ENCODE peak calls at places on chromosome 17, in ten cellular contexts. One of them, this sample, is unnamed. For H3K4me1, the result is how much of the 10 kb centered on the place peaks cover.

GRCh38 chr17:53313746-53314145 is 509.0 kb upstream of the KIF2B start:
- DNase-seq in spleen: no peak
- DNase-seq in body of pancreas: no peak
- DNase-seq in gastrocnemius medialis: no peak
- DNase-seq in heart left ventricle: no peak
- DNase-seq in tibial nerve: no peak
- DNase-seq in ovary: no peak
- DNase-seq in adrenal gland: no peak
- DNase-seq in A549: no peak
- DNase-seq in upper lobe of left lung: no peak
- DNase-seq in this sample: no peak

GRCh38 chr17:32927724-32928526 is at the start of gene TMEM98:
- DNase-seq in gastrocnemius medialis: no peak
- DNase-seq in body of pancreas: peak
- DNase-seq in adrenal gland: no peak
- DNase-seq in A549: no peak
- DNase-seq in ovary: peak
- DNase-seq in heart left ventricle: no peak
- DNase-seq in tibial nerve: no peak
- DNase-seq in spleen: no peak
- DNase-seq in upper lobe of left lung: no peak
- DNase-seq in this sample: no peak

GRCh38 chr17:64157669-64158180 is 27.8 kb upstream of the ERN1 start:
- DNase-seq in ovary: no peak
- DNase-seq in spleen: no peak
- DNase-seq in tibial nerve: no peak
- DNase-seq in heart left ventricle: no peak
- DNase-seq in body of pancreas: no peak
- DNase-seq in upper lobe of left lung: no peak
- DNase-seq in adrenal gland: no peak
- DNase-seq in A549: no peak
- DNase-seq in gastrocnemius medialis: no peak
- DNase-seq in this sample: no peak

GRCh38 chr17:50039058-50039457 is 16.9 kb upstream of the ITGA3 start:
- DNase-seq in spleen: peak
- DNase-seq in A549: no peak
- DNase-seq in gastrocnemius medialis: no peak
- DNase-seq in upper lobe of left lung: no peak
- DNase-seq in adrenal gland: no peak
- DNase-seq in ovary: peak
- DNase-seq in heart left ventricle: no peak
- DNase-seq in body of pancreas: no peak
- DNase-seq in tibial nerve: no peak
- DNase-seq in this sample: no peak

GRCh38 chr17:31404028-31404949 is 12.8 kb downstream of the RAB11FIP4 start:
- DNase-seq in A549: no peak
- DNase-seq in adrenal gland: peak
- DNase-seq in ovary: no peak
- DNase-seq in spleen: peak
- DNase-seq in body of pancreas: no peak
- DNase-seq in tibial nerve: no peak
- DNase-seq in gastrocnemius medialis: no peak
- DNase-seq in upper lobe of left lung: no peak
- DNase-seq in heart left ventricle: no peak
- DNase-seq in this sample: no peak

GRCh38 chr17:43874293-43874692 is 27.3 kb downstream of the CD300LG start:
- DNase-seq in upper lobe of left lung: no peak
- DNase-seq in spleen: no peak
- DNase-seq in A549: no peak
- DNase-seq in heart left ventricle: no peak
- DNase-seq in gastrocnemius medialis: no peak
- DNase-seq in tibial nerve: no peak
- DNase-seq in ovary: no peak
- DNase-seq in adrenal gland: no peak
- DNase-seq in body of pancreas: peak
- DNase-seq in this sample: no peak

GRCh38 chr17:17605747-17606083 is 14.2 kb upstream of the PEMT start:
- DNase-seq in tibial nerve: no peak
- DNase-seq in upper lobe of left lung: no peak
- DNase-seq in spleen: no peak
- DNase-seq in A549: no peak
- DNase-seq in heart left ventricle: no peak
- DNase-seq in adrenal gland: no peak
- DNase-seq in gastrocnemius medialis: no peak
- DNase-seq in ovary: no peak
- DNase-seq in body of pancreas: no peak
- DNase-seq in this sample: no peak

GRCh38 chr17:63817736-63818385 is 9.4 kb upstream of the PSMC5 start:
- DNase-seq in tibial nerve: no peak
- DNase-seq in ovary: no peak
- DNase-seq in upper lobe of left lung: no peak
- DNase-seq in A549: no peak
- DNase-seq in spleen: no peak
- DNase-seq in body of pancreas: no peak
- DNase-seq in gastrocnemius medialis: no peak
- DNase-seq in adrenal gland: no peak
- DNase-seq in heart left ventricle: no peak
- DNase-seq in this sample: no peak

GRCh38 chr17:50263293-50264262 is 10.7 kb upstream of the TMEM92 start:
- DNase-seq in body of pancreas: no peak
- DNase-seq in spleen: peak
- DNase-seq in ovary: peak
- DNase-seq in upper lobe of left lung: no peak
- DNase-seq in gastrocnemius medialis: no peak
- DNase-seq in adrenal gland: no peak
- DNase-seq in heart left ventricle: no peak
- DNase-seq in A549: no peak
- DNase-seq in tibial nerve: no peak
- DNase-seq in this sample: no peak

GRCh38 chr17:78998311-78999055 is 11.1 kb downstream of the CANT1 start:
- DNase-seq in gastrocnemius medialis: no peak
- DNase-seq in body of pancreas: no peak
- DNase-seq in upper lobe of left lung: no peak
- DNase-seq in heart left ventricle: peak
- DNase-seq in spleen: peak
- DNase-seq in tibial nerve: no peak
- DNase-seq in A549: no peak
- DNase-seq in ovary: peak
- DNase-seq in adrenal gland: peak
- DNase-seq in this sample: peak

GRCh38 chr17:29283496-29283895 is 10.5 kb downstream of the NUFIP2 start:
- DNase-seq in spleen: no peak
- DNase-seq in tibial nerve: no peak
- DNase-seq in heart left ventricle: no peak
- DNase-seq in ovary: no peak
- DNase-seq in upper lobe of left lung: no peak
- DNase-seq in adrenal gland: no peak
- DNase-seq in body of pancreas: no peak
- DNase-seq in A549: no peak
- DNase-seq in gastrocnemius medialis: no peak
- DNase-seq in this sample: no peak

GRCh38 chr17:14268264-14268663 is 31.6 kb upstream of the CDRT15 start:
- DNase-seq in body of pancreas: peak
- DNase-seq in ovary: no peak
- DNase-seq in A549: no peak
- DNase-seq in upper lobe of left lung: no peak
- DNase-seq in heart left ventricle: no peak
- DNase-seq in adrenal gland: no peak
- DNase-seq in gastrocnemius medialis: no peak
- DNase-seq in spleen: no peak
- DNase-seq in tibial nerve: no peak
- DNase-seq in this sample: no peak

GRCh38 chr17:33667052-33667509 is 374.0 kb upstream of the ASIC2 start:
- DNase-seq in body of pancreas: no peak
- DNase-seq in gastrocnemius medialis: no peak
- DNase-seq in adrenal gland: no peak
- DNase-seq in tibial nerve: no peak
- DNase-seq in spleen: no peak
- DNase-seq in ovary: no peak
- DNase-seq in heart left ventricle: no peak
- DNase-seq in A549: peak
- DNase-seq in upper lobe of left lung: no peak
- DNase-seq in this sample: no peak

GRCh38 chr17:49360796-49361128 is 1.3 kb downstream of the ZNF652 start:
- DNase-seq in gastrocnemius medialis: no peak
- DNase-seq in upper lobe of left lung: peak
- DNase-seq in spleen: peak
- DNase-seq in body of pancreas: peak
- DNase-seq in ovary: peak
- DNase-seq in tibial nerve: no peak
- DNase-seq in heart left ventricle: no peak
- DNase-seq in A549: no peak
- DNase-seq in adrenal gland: peak
- DNase-seq in this sample: no peak

GRCh38 chr17:40069751-40070643 is 7.2 kb downstream of the THRA start:
- DNase-seq in adrenal gland: peak
- DNase-seq in upper lobe of left lung: peak
- DNase-seq in A549: peak
- DNase-seq in heart left ventricle: peak
- DNase-seq in ovary: peak
- DNase-seq in tibial nerve: no peak
- DNase-seq in body of pancreas: peak
- DNase-seq in spleen: no peak
- DNase-seq in gastrocnemius medialis: peak
- DNase-seq in this sample: peak

GRCh38 chr17:42984486-42984885 is 4.1 kb downstream of the RUNDC1 start:
- DNase-seq in gastrocnemius medialis: no peak
- DNase-seq in tibial nerve: no peak
- DNase-seq in ovary: no peak
- DNase-seq in adrenal gland: no peak
- DNase-seq in A549: no peak
- DNase-seq in body of pancreas: no peak
- DNase-seq in spleen: no peak
- DNase-seq in heart left ventricle: no peak
- DNase-seq in upper lobe of left lung: no peak
- DNase-seq in this sample: peak

GRCh38 chr17:78414178-78415162 is 36.0 kb downstream of the PGS1 start:
- DNase-seq in heart left ventricle: no peak
- DNase-seq in adrenal gland: no peak
- DNase-seq in gastrocnemius medialis: no peak
- DNase-seq in upper lobe of left lung: no peak
- DNase-seq in A549: no peak
- DNase-seq in ovary: no peak
- DNase-seq in tibial nerve: no peak
- DNase-seq in spleen: peak
- DNase-seq in body of pancreas: no peak
- DNase-seq in this sample: no peak

GRCh38 chr17:21029032-21029431 is 13.8 kb downstream of the USP22 start:
- DNase-seq in upper lobe of left lung: peak
- DNase-seq in gastrocnemius medialis: peak
- DNase-seq in adrenal gland: peak
- DNase-seq in body of pancreas: peak
- DNase-seq in spleen: no peak
- DNase-seq in tibial nerve: no peak
- DNase-seq in A549: peak
- DNase-seq in heart left ventricle: no peak
- DNase-seq in ovary: no peak
- DNase-seq in this sample: no peak
- H3K4me1 ChIP-seq in upper lobe of left lung: half or more
- H3K4me1 ChIP-seq in gastrocnemius medialis: half or more
- H3K4me1 ChIP-seq in adrenal gland: half or more
- H3K4me1 ChIP-seq in body of pancreas: half or more
- H3K4me1 ChIP-seq in spleen: half or more
- H3K4me1 ChIP-seq in tibial nerve: under half
- H3K4me1 ChIP-seq in A549: half or more
- H3K4me1 ChIP-seq in heart left ventricle: half or more
- H3K4me1 ChIP-seq in ovary: under half
- H3K4me1 ChIP-seq in this sample: under half

DNA sequence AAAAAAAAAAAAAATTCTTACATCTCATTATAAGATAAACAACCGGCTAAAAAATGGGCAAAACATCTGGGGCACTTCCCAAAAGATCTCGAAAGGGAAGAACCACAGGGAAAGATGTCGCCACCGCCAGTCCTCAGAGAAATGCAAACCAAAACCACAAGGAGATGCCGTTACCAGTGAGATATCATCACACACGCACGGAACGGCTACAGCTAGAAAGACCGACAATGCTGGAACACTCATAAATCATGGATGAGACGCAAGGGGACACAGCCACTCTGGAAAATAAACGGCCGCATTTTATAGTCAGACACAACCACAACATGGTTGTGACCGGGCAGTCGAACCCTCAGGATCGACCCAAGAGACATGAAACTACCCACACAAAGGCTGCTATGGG is 24.5 kb downstream of the WDR45B start:
- DNase-seq in body of pancreas: no peak
- DNase-seq in upper lobe of left lung: no peak
- DNase-seq in tibial nerve: no peak
- DNase-seq in A549: no peak
- DNase-seq in adrenal gland: no peak
- DNase-seq in ovary: no peak
- DNase-seq in gastrocnemius medialis: no peak
- DNase-seq in heart left ventricle: no peak
- DNase-seq in spleen: no peak
- DNase-seq in this sample: no peak
- TF ChIP-seq POLR2A in body of pancreas: no peak
- TF ChIP-seq POLR2A in upper lobe of left lung: no peak
- TF ChIP-seq POLR2A in tibial nerve: no peak
- TF ChIP-seq POLR2A in A549: no peak
- TF ChIP-seq POLR2A in adrenal gland: no peak
- TF ChIP-seq POLR2A in ovary: no peak
- TF ChIP-seq POLR2A in gastrocnemius medialis: no peak
- TF ChIP-seq POLR2A in heart left ventricle: no peak
- TF ChIP-seq POLR2A in spleen: no peak
- TF ChIP-seq POLR2A in this sample: no peak

DNA sequence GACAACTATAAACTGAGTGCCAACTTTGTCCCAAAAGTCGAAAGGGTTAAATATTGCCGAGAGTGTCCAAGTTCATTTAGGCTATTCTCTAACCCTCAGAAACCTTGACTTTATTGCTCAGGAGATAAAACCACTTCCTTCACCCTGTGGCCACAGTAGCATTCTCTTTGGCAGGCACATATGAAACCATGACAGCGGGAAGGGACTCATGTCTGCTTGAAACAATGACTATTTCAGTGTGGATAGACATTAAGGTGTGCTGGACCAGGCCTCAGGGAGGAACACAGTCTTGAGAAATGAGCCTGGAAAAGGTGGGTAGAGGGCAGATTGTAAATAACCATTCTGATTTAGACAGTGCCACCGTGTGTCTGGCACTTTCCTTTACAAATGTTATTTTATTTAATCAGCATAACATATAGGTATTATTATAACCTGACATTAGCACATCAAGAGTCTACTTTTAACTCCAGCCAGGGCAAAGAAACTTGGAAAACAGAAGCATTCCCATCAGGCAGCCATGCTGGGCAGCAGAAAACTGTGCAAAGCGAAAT is 212.6 kb upstream of the ELAC2 start:
- DNase-seq in heart left ventricle: no peak
- DNase-seq in ovary: no peak
- DNase-seq in body of pancreas: no peak
- DNase-seq in adrenal gland: no peak
- DNase-seq in spleen: no peak
- DNase-seq in A549: no peak
- DNase-seq in gastrocnemius medialis: no peak
- DNase-seq in upper lobe of left lung: no peak
- DNase-seq in tibial nerve: no peak
- DNase-seq in this sample: no peak
- H3K27ac ChIP-seq in heart left ventricle: no peak
- H3K27ac ChIP-seq in ovary: no peak
- H3K27ac ChIP-seq in body of pancreas: no peak
- H3K27ac ChIP-seq in adrenal gland: no peak
- H3K27ac ChIP-seq in spleen: no peak
- H3K27ac ChIP-seq in A549: no peak
- H3K27ac ChIP-seq in gastrocnemius medialis: no peak
- H3K27ac ChIP-seq in upper lobe of left lung: no peak
- H3K27ac ChIP-seq in tibial nerve: no peak
- H3K27ac ChIP-seq in this sample: no peak

GRCh38 chr17:27808629-27809028 is 8.3 kb upstream of the NOS2 start:
- DNase-seq in adrenal gland: no peak
- DNase-seq in ovary: no peak
- DNase-seq in tibial nerve: no peak
- DNase-seq in gastrocnemius medialis: no peak
- DNase-seq in upper lobe of left lung: peak
- DNase-seq in spleen: no peak
- DNase-seq in heart left ventricle: no peak
- DNase-seq in body of pancreas: no peak
- DNase-seq in A549: no peak
- DNase-seq in this sample: no peak
- H3K4me1 ChIP-seq in adrenal gland: under half
- H3K4me1 ChIP-seq in ovary: under half
- H3K4me1 ChIP-seq in tibial nerve: under half
- H3K4me1 ChIP-seq in gastrocnemius medialis: under half
- H3K4me1 ChIP-seq in upper lobe of left lung: under half
- H3K4me1 ChIP-seq in spleen: under half
- H3K4me1 ChIP-seq in heart left ventricle: under half
- H3K4me1 ChIP-seq in body of pancreas: under half
- H3K4me1 ChIP-seq in A549: under half
- H3K4me1 ChIP-seq in this sample: under half